ENCODE peak calls at places on chromosome 1, in five cellular contexts. E is DND-41, C is fibroblast of lung, K is GM23338, R is mammary epithelial cell. L is an unnamed sample.

GRCh38 chr1:58060548-58061170 is 485.9 kb downstream of the OMA1 start:
- DNase-seq in K (no peak), E (no peak), C (no peak), R (no peak), L (no peak)

GRCh38 chr1:58768971-58769808 is 14.7 kb downstream of the JUN start:
- DNase-seq in E (peak), C (peak), K (peak), R (peak), L (no peak)

GRCh38 chr1:24619376-24619775 is 23.7 kb upstream of the SRRM1 start:
- DNase-seq in R (peak), E (no peak), K (no peak), C (no peak), L (no peak)

GRCh38 chr1:923131-923990 is at the start of gene SAMD11:
- DNase-seq in K (peak), E (peak), R (peak), C (peak), L (peak)

GRCh38 chr1:21232044-21232443 is 55.3 kb upstream of the EIF4G3 start:
- DNase-seq in R (peak), C (peak), K (peak), E (peak), L (no peak)

GRCh38 chr1:9478021-9478420 is 61.2 kb upstream of the SLC25A33 start:
- DNase-seq in E (no peak), R (no peak), C (no peak), K (no peak), L (no peak)

GRCh38 chr1:146031476-146031875 is 9.9 kb upstream of the HJV start:
- DNase-seq in E (no peak), C (no peak), K (no peak), R (no peak), L (no peak)

GRCh38 chr1:204573563-204573925 is 57.3 kb downstream of the MDM4 start:
- DNase-seq in K (no peak), R (peak), C (peak), E (no peak), L (peak)

GRCh38 chr1:226790545-226791181 is 51.6 kb upstream of the ITPKB start:
- DNase-seq in E (no peak), R (no peak), C (no peak), K (no peak), L (no peak)

GRCh38 chr1:222582099-222582774 is 7.5 kb downstream of the TAF1A start:
- DNase-seq in R (peak), E (no peak), C (peak), K (no peak), L (peak)

GRCh38 chr1:107704911-107705310 is 260.1 kb downstream of the VAV3 start:
- DNase-seq in C (peak), R (peak), K (no peak), E (no peak), L (peak)

GRCh38 chr1:150615346-150616201 is 13.8 kb downstream of the ENSA start:
- DNase-seq in E (no peak), C (peak), R (no peak), K (no peak), L (no peak)

GRCh38 chr1:100861379-100861778 is 33.3 kb downstream of the EXTL2 start:
- DNase-seq in R (peak), E (no peak), C (peak), K (no peak), L (no peak)

GRCh38 chr1:27563407-27564263 is 40.3 kb downstream of the AHDC1 start:
- DNase-seq in E (no peak), R (no peak), K (no peak), C (peak), L (peak)

GRCh38 chr1:179083031-179083345 is 1.1 kb downstream of the TOR3A start:
- DNase-seq in E (peak), K (no peak), C (peak), R (peak), L (peak)

GRCh38 chr1:24535021-24535424 is 20.9 kb upstream of the NCMAP start:
- DNase-seq in R (no peak), K (peak), E (peak), C (no peak), L (no peak)

GRCh38 chr1:231234506-231234905 is 6.5 kb upstream of the GNPAT start:
- DNase-seq in C (no peak), K (no peak), E (no peak), R (no peak), L (no peak)

GRCh38 chr1:220339581-220339980 is 67.3 kb upstream of the RAB3GAP2 start:
- DNase-seq in E (no peak), C (peak), K (peak), R (no peak), L (no peak)

GRCh38 chr1:157307491-157307890 is 169.3 kb upstream of the ETV3 start:
- DNase-seq in E (no peak), R (no peak), K (no peak), C (no peak), L (no peak)

GRCh38 chr1:119954476-119955422 is 58.4 kb upstream of the ADAM30 start:
- DNase-seq in E (no peak), R (no peak), K (peak), C (no peak), L (no peak)

GRCh38 chr1:4730078-4730477 is 75.7 kb downstream of the AJAP1 start:
- DNase-seq in K (no peak), C (no peak), E (no peak), R (no peak), L (no peak)

GRCh38 chr1:90725341-90725960 is 8.3 kb upstream of the BARHL2 start:
- DNase-seq in C (no peak), E (no peak), R (no peak), K (peak), L (no peak)

GRCh38 chr1:204902674-204903073 is 32.0 kb downstream of the NFASC start:
- DNase-seq in E (no peak), K (no peak), C (no peak), R (no peak), L (no peak)

GRCh38 chr1:21914468-21914867 is 22.6 kb downstream of the HSPG2 start:
- DNase-seq in R (no peak), K (no peak), E (no peak), C (no peak), L (no peak)

GRCh38 chr1:153513023-153513422 is 22.8 kb downstream of the S100A6 start:
- DNase-seq in R (no peak), C (no peak), K (no peak), E (no peak), L (no peak)

GRCh38 chr1:82177190-82177589 is 376.5 kb downstream of the ADGRL2 start:
- DNase-seq in C (peak), K (no peak), R (peak), E (no peak), L (peak)

GRCh38 chr1:99115231-99115630 is 110.6 kb upstream of the PLPPR5 start:
- DNase-seq in K (no peak), C (no peak), E (no peak), R (no peak), L (no peak)

GRCh38 chr1:1173793-1174415 is at the start of gene TTLL10:
- DNase-seq in E (no peak), C (no peak), K (peak), R (no peak), L (no peak)

GRCh38 chr1:109253803-109254620 is 4.7 kb downstream of the CELSR2 start:
- DNase-seq in K (peak), R (no peak), C (peak), E (no peak), L (no peak)

DNA sequence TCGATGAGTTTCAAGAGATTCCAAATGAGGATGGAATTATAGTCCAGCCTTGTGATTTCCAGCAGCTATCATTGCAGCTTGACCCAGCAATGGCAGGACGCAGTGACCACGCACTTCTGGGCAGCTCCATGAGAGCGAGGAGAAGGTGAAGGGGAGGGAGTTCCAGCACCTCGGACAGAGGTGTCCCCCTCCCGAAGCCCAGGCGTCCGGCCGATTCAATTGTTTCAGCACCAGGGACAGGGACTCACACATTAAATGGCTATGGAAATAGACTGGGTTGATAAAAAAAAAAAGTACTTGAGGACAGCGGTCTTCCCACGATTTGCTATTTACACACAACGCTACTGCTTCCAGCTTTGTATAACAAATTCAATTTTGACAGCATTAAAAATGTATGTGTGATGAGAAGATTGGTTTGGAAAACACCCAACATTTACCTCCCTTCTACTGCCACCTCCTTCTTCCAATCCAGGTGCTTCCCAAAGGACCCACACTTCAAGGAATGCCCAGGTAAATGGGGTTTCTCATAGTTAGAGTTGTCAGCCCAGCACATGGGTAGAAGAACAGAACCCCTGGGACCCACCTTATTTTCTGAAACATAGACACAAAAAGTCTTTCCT is 71.8 kb downstream of the DISP3 start:
- DNase-seq in C (peak), E (peak), R (peak), K (peak), L (peak)
- H2AFZ ChIP-seq in C (no peak), E (no peak), R (no peak), K (no peak), L (no peak)

GRCh38 chr1:61171915-61172485 is 89.6 kb downstream of the NFIA start:
- DNase-seq in C (no peak), E (no peak), R (no peak), K (no peak), L (no peak)

GRCh38 chr1:61169634-61170033 is 87.3 kb downstream of the NFIA start:
- DNase-seq in C (no peak), E (no peak), K (no peak), R (no peak), L (no peak)

GRCh38 chr1:61171346-61171745 is 89.0 kb downstream of the NFIA start:
- DNase-seq in C (no peak), R (no peak), K (no peak), E (no peak), L (no peak)

GRCh38 chr1:61173118-61173517 is 90.8 kb downstream of the NFIA start:
- DNase-seq in E (no peak), K (no peak), R (no peak), C (no peak), L (no peak)

DNA sequence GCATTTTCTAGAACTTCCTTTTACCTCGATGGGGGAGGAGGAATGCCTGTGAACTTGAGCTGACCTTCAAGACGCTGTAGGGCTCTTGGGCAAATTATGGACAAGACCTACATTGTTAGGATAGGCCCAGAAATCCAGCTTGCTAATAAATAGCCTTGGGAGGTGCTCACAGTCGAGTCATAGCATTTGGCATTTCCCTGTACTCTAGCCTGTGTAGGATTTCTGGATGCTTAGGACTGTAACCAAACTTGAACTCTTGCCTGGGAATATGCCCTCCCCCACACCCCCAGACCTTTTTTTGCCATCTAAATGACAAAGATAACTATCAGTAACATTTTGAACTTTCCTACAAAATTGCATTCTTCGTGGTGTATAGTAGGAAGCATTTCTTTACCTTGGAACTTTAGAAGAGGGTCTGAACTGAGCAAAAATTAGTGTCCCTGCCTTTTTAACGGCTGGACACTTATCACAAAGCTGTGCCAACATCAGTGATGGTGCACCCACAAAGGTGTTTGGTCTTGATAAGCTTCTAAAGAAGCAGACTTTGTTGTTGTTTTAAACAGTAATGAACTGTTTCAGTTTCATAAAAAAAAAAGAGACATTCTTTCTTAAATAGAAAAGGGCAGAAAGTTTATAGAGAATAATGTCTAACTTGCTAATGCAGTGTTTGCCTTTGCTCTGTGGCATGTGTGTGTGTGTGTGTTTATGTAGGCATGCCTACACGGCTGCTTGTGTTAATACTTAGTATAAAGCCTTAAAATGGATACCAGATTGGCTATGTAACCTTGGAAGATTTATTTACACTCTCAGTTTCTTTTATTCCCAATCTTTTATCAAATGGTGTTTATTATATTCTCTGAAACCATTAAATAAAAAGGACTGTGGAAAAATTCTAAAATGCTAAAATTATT is 88.2 kb downstream of the NFIA start:
- DNase-seq in E (no peak), R (peak), C (peak), K (no peak), L (no peak)
- H3K4me3 ChIP-seq in E (no peak), R (no peak), C (no peak), K (no peak), L (no peak)

GRCh38 chr1:184825571-184825970 is 70.9 kb upstream of the EDEM3 start:
- DNase-seq in K (no peak), E (no peak), R (no peak), C (no peak), L (no peak)

GRCh38 chr1:184828369-184828717 is 73.7 kb upstream of the EDEM3 start:
- DNase-seq in E (no peak), C (no peak), R (no peak), K (no peak), L (no peak)

GRCh38 chr1:184826001-184826400 is 71.3 kb upstream of the EDEM3 start:
- DNase-seq in K (no peak), R (no peak), C (no peak), E (no peak), L (no peak)

GRCh38 chr1:184824716-184825323 is 70.2 kb upstream of the EDEM3 start:
- DNase-seq in E (no peak), C (no peak), K (no peak), R (no peak), L (no peak)

DNA sequence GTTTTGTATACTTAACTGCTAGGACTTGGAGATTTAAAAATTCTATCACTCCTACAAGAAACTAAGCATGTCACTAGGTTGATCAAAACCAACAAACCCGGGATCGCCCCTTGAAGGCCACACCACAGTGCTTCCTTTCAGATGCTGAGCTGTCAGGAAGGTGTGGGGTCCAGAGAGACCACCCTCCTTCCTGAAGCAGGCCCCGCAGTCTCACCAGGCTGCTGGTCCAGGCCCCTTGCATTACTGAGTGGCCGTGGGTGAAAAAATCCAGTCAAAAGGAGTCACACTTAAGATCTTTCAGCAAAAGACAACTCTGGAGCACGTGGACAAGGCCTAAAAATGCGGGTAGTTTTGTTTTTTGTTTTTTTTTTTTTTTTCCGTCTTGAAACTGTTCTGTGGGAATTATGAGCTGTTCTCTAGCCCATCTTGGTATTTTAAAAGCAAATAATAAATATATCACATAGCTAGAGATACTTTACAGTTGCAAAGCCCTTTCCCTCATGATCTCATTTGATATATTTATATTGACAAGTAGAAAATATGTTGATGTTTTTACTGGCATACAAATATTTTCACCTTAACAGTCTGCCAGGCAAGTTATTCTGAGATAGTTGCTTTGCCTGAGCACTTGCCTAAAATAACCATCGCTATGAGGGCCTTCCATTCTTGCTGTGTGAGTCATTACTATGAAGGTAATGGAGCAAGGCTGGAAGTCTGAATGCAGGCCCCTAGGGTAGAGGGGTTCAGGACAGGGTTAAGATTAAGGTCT is 73.1 kb upstream of the EDEM3 start:
- DNase-seq in C (peak), K (no peak), R (peak), E (no peak), L (peak)
- H3K4me2 ChIP-seq in C (peak), K (no peak), R (peak), E (no peak), L (peak)

DNA sequence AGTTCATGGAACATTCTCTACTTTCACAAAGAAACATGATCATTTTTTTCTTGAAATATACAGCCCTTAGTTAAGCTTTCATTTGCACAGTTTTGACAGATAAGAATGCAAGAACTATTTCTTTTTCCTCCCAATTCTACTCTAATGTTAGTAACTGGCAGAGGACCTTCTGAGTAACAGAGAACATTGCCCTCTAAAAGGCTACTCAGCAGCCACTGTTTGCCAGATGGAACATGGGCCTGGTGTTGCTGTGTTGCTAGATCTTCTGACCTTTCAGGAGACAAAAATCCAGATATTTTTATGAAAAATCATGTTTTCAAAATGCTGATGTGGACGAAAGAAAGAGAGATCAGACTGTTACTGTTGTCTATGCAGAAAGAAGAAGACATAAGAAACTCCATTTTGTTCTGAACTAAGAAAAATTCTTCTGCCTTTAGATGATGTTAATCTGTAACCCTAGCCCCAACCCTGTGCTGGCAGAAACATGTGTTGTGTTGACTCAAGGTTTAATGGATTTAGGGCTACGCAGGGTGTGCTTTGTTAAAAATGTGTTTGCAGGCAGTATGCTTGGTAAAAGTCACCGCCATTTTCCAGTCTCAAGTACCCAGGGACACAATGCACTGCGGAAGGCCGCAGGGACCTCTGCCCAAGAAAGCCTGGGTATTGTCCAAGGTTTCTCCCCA is 2.9 kb upstream of the PRDX6 start:
- DNase-seq in E (no peak), C (no peak), R (no peak), K (no peak), L (no peak)
- H2AFZ ChIP-seq in E (no peak), C (no peak), R (peak), K (no peak), L (peak)

GRCh38 chr1:161198206-161198876 is 513 bp downstream of the ADAMTS4 start:
- DNase-seq in C (no peak), E (no peak), R (no peak), K (peak), L (no peak)

GRCh38 chr1:161200421-161200991 is 1.7 kb upstream of the ADAMTS4 start:
- DNase-seq in C (no peak), R (no peak), E (no peak), K (peak), L (no peak)

GRCh38 chr1:161197560-161198205 is 1.2 kb downstream of the ADAMTS4 start:
- DNase-seq in K (no peak), E (no peak), C (no peak), R (no peak), L (no peak)

GRCh38 chr1:161199506-161200119 is 759 bp upstream of the ADAMTS4 start:
- DNase-seq in C (no peak), E (no peak), K (peak), R (no peak), L (no peak)

DNA sequence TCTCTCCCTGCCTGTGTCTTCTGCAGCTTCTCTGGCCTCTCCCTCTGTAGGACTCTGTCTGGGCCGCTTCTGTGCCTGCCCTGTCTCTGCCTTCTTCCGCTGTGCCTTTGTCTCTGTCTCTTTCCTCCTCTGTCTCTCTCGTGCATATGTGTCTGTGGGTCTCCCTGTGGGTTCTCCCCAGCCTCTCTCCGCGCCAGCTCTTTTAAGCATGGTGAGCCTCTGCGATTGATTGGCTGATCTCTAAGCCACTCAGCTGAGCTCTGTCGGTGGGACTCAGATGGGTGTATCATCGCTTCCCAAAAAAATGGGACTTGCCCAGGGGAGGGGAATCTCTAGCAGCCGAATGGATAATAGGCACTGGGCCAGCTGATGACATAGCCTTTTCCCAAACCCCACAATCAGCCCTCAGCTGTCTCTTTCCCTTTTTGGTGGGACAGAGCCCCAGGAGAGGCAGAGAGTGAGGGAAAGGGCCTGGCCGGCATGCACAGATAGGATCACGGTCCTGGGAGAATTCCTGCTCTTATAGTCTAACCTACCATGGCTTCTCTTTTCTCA is at the start of gene ADAMTS4:
- DNase-seq in K (peak), C (peak), R (no peak), E (no peak), L (peak)
- H3K4me3 ChIP-seq in K (peak), C (peak), R (no peak), E (no peak), L (no peak)

GRCh38 chr1:87062687-87063086 is 148.3 kb downstream of the HS2ST1 start:
- DNase-seq in R (no peak), C (no peak), K (no peak), E (no peak), L (no peak)

GRCh38 chr1:87064309-87064708 is 149.9 kb downstream of the HS2ST1 start:
- DNase-seq in C (no peak), K (no peak), R (no peak), E (no peak), L (no peak)

GRCh38 chr1:87061742-87062156 is 147.3 kb downstream of the HS2ST1 start:
- DNase-seq in E (no peak), K (no peak), C (peak), R (peak), L (peak)

GRCh38 chr1:87064981-87065380 is 150.5 kb downstream of the HS2ST1 start:
- DNase-seq in C (no peak), R (no peak), K (no peak), E (no peak), L (no peak)
- H3K4me2 ChIP-seq in C (no peak), R (no peak), K (no peak), E (no peak), L (no peak)

GRCh38 chr1:36115200-36115669 is 9.8 kb downstream of the COL8A2 start:
- DNase-seq in R (peak), E (no peak), C (peak), K (no peak), L (peak)
- H2AFZ ChIP-seq in R (peak), E (no peak), C (peak), K (no peak), L (peak)